ENCODE peak calls at places on chromosome 13, in six cellular contexts. M, P, Y, T, X and F are unnamed samples. For H3K4me1 and H3K27me3, the result is how much of the 10 kb centered on the place peaks cover.

GRCh38 chr13:98476106-98476505 is 100.8 kb downstream of the STK24 start:
- DNase-seq in Y (peak), T (no peak), M (no peak), X (no peak), P (no peak), F (no peak)

GRCh38 chr13:47327856-47328255 is 431.0 kb upstream of the HTR2A start:
- DNase-seq in Y (peak), P (no peak), X (no peak), M (no peak), T (no peak), F (no peak)

GRCh38 chr13:80276371-80277289 is 64.3 kb downstream of the SPRY2 start:
- DNase-seq in X (no peak), M (no peak), P (peak), T (no peak), Y (peak), F (no peak)

GRCh38 chr13:113548778-113549621 is 35.6 kb upstream of the TFDP1 start:
- DNase-seq in P (no peak), X (no peak), Y (no peak), M (no peak), T (no peak), F (no peak)

GRCh38 chr13:35190241-35190640 is 248.2 kb downstream of the NBEA start:
- DNase-seq in X (no peak), M (no peak), T (no peak), Y (no peak), P (no peak), F (no peak)

GRCh38 chr13:100139822-100140221 is 50.9 kb downstream of the PCCA start:
- DNase-seq in T (no peak), X (no peak), P (peak), Y (no peak), M (no peak), F (no peak)

GRCh38 chr13:51523082-51523518 is 61.2 kb upstream of the WDFY2 start:
- DNase-seq in P (peak), M (peak), X (no peak), T (peak), Y (peak), F (no peak)

GRCh38 chr13:37406031-37406430 is 192.5 kb downstream of the POSTN start:
- DNase-seq in P (no peak), Y (no peak), T (no peak), M (no peak), X (no peak), F (no peak)

GRCh38 chr13:30142502-30143211 is 164.7 kb downstream of the KATNAL1 start:
- DNase-seq in X (no peak), T (peak), M (peak), P (peak), Y (peak), F (peak)

GRCh38 chr13:38348890-38349289 is 761 bp upstream of the UFM1 start:
- DNase-seq in X (no peak), Y (no peak), M (no peak), P (peak), T (peak), F (no peak)

GRCh38 chr13:95564091-95564490 is 11.6 kb downstream of the CLDN10 start:
- DNase-seq in Y (peak), P (no peak), X (no peak), M (no peak), T (no peak), F (no peak)

GRCh38 chr13:77832339-77833100 is 86.1 kb downstream of the EDNRB start:
- DNase-seq in M (no peak), T (no peak), X (no peak), P (peak), Y (peak), F (no peak)

GRCh38 chr13:72314210-72314609 is 413.2 kb downstream of the MZT1 start:
- DNase-seq in P (no peak), T (no peak), M (no peak), X (no peak), Y (no peak), F (no peak)

GRCh38 chr13:37068962-37069361 is 9.5 kb upstream of the SUPT20H start:
- DNase-seq in M (no peak), Y (peak), T (no peak), P (peak), X (no peak), F (no peak)

GRCh38 chr13:38223093-38223492 is 126.6 kb upstream of the UFM1 start:
- DNase-seq in T (no peak), P (peak), M (no peak), X (no peak), Y (peak), F (no peak)

GRCh38 chr13:48304132-48304876 is 753 bp downstream of the RB1 start:
- DNase-seq in X (no peak), T (peak), Y (peak), M (no peak), P (peak), F (peak)

GRCh38 chr13:23621316-23621645 is 51.1 kb downstream of the TNFRSF19 start:
- DNase-seq in M (no peak), X (no peak), T (no peak), Y (no peak), P (peak), F (no peak)

GRCh38 chr13:52348081-52348480 is 57.9 kb downstream of the THSD1 start:
- DNase-seq in T (no peak), X (no peak), P (peak), Y (peak), M (no peak), F (no peak)

GRCh38 chr13:39585219-39585618 is 17.8 kb downstream of the LHFPL6 start:
- DNase-seq in M (no peak), X (no peak), Y (no peak), P (no peak), T (no peak), F (no peak)

GRCh38 chr13:27962982-27963381 is 6.1 kb downstream of the CDX2 start:
- DNase-seq in M (no peak), P (no peak), X (no peak), Y (no peak), T (no peak), F (no peak)

GRCh38 chr13:51101636-51102218 is 9.3 kb downstream of the C13orf42 start:
- DNase-seq in X (no peak), Y (no peak), M (no peak), T (no peak), P (no peak), F (no peak)

GRCh38 chr13:42832341-42833153 is 51.2 kb downstream of the FAM216B start:
- DNase-seq in T (no peak), X (no peak), Y (peak), M (peak), P (peak), F (no peak)

GRCh38 chr13:47233734-47234133 is 336.9 kb upstream of the HTR2A start:
- DNase-seq in T (no peak), M (peak), X (no peak), Y (peak), P (no peak), F (no peak)

GRCh38 chr13:55815458-55816033 is 1325.2 kb upstream of the PRR20A start:
- DNase-seq in T (no peak), P (no peak), Y (no peak), X (no peak), M (no peak), F (no peak)

GRCh38 chr13:65784088-65784816 is 1445.9 kb downstream of the PCDH9 start:
- DNase-seq in X (no peak), P (no peak), M (no peak), T (no peak), Y (no peak), F (no peak)

GRCh38 chr13:41746259-41746658 is 214.7 kb downstream of the VWA8 start:
- DNase-seq in Y (peak), X (no peak), P (peak), M (no peak), T (no peak), F (no peak)

GRCh38 chr13:109088101-109088500 is 458.7 kb downstream of the MYO16 start:
- DNase-seq in X (no peak), P (no peak), T (no peak), Y (no peak), M (no peak), F (no peak)

GRCh38 chr13:114081761-114082681 is 50.4 kb downstream of the RASA3 start:
- DNase-seq in X (no peak), P (no peak), Y (no peak), T (peak), M (peak), F (peak)

GRCh38 chr13:112712451-112712881 is 22.6 kb downstream of the ATP11A start:
- DNase-seq in T (no peak), P (no peak), M (peak), Y (no peak), X (no peak), F (no peak)

GRCh38 chr13:30572859-30573275 is 44.9 kb upstream of the USPL1 start:
- DNase-seq in X (no peak), T (no peak), P (peak), Y (peak), M (no peak), F (peak)

GRCh38 chr13:109131698-109132257 is 502.4 kb downstream of the MYO16 start:
- DNase-seq in X (no peak), P (peak), M (no peak), T (no peak), Y (peak), F (no peak)

GRCh38 chr13:94217370-94217769 is 262.1 kb downstream of the DCT start:
- DNase-seq in T (no peak), M (no peak), Y (no peak), X (no peak), P (peak), F (no peak)

GRCh38 chr13:39571502-39572092 is 31.4 kb downstream of the LHFPL6 start:
- DNase-seq in X (no peak), P (no peak), T (no peak), Y (no peak), M (peak), F (no peak)

GRCh38 chr13:51158923-51159322 is 47.8 kb upstream of the C13orf42 start:
- DNase-seq in P (no peak), X (no peak), M (no peak), T (no peak), Y (peak), F (no peak)

GRCh38 chr13:29810145-29810742 is 40.2 kb downstream of the UBL3 start:
- DNase-seq in Y (peak), T (no peak), P (peak), M (no peak), X (no peak), F (no peak)

GRCh38 chr13:42788601-42789000 is 7.2 kb downstream of the FAM216B start:
- DNase-seq in P (no peak), T (no peak), X (no peak), M (no peak), Y (no peak), F (no peak)

GRCh38 chr13:44281252-44282000 is 92.2 kb upstream of the SERP2 start:
- DNase-seq in X (no peak), T (no peak), Y (no peak), P (no peak), M (no peak), F (no peak)

GRCh38 chr13:44277459-44277858 is 96.2 kb upstream of the SERP2 start:
- DNase-seq in P (no peak), T (no peak), X (no peak), Y (no peak), M (no peak), F (no peak)

GRCh38 chr13:44278164-44278563 is 95.5 kb upstream of the SERP2 start:
- DNase-seq in X (no peak), Y (no peak), T (no peak), P (no peak), M (no peak), F (peak)

GRCh38 chr13:44283598-44283997 is 90.0 kb upstream of the SERP2 start:
- DNase-seq in P (no peak), Y (no peak), T (no peak), M (no peak), X (no peak), F (no peak)

GRCh38 chr13:44280461-44280860 is 93.2 kb upstream of the SERP2 start:
- DNase-seq in Y (no peak), M (no peak), P (peak), T (no peak), X (no peak), F (no peak)
- H3K4me1 ChIP-seq in Y (under half), M (under half), P (under half), T (under half), X (under half), F (under half)

GRCh38 chr13:111665691-111666095 is 345.3 kb downstream of the TEX29 start:
- DNase-seq in M (no peak), Y (no peak), P (no peak), T (no peak), X (no peak), F (no peak)
- H3K4me3 ChIP-seq in M (no peak), Y (no peak), P (no peak), T (no peak), X (no peak), F (no peak)

GRCh38 chr13:86559915-86560314 is 760.7 kb upstream of the SLITRK6 start:
- DNase-seq in T (no peak), Y (no peak), M (no peak), X (no peak), P (no peak), F (no peak)
- H3K27me3 ChIP-seq in T (under half), Y (under half), M (under half), X (under half), P (under half), F (under half)

DNA sequence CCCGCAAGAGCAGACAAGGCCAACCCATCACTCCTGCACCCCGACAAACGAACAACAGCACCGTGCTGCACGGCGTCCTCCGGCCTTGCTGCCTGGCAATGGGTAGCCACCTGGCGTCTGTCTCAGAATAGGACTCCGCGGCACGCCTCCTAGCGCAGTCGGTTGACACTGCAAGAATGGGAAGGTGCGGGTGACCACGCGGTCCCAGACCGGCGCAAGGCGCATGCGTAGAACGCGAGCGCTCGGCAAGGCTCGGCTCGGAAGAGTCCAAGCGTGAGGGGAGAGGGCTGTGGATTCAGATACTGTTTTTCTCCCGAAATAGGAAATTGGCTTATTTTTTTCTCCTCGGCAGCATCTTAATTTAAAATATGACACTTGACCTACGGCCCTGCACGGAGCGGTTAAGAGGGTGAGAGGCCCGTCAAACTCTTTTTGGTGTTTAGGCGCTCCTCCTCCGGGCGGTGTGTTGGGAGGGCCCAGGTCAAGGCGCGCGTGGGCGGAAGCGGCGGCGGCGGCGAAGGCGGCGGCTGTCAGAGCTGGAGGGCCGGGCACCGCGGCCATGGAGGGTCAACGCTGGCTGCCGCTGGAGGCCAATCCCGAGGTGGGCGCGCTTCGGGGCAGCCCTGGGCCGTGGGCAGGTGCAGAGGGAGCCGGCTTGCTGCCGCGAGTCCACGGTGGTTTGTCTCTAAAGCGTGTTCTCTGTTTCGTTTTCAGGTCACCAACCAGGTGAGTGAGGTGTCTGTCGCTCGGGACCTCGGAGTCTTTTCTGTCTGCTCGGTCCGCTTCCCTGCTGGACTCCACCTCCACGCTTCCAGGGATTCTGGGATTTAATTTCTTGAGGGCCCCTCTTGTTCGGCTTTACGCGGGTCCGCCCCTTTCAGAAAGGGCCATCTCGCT is at the start of gene UCHL3:
- DNase-seq in Y (peak), M (peak), P (peak), T (peak), X (peak), F (peak)
- H3K4me1 ChIP-seq in Y (under half), M (under half), P (under half), T (half or more), X (under half), F (under half)

DNA sequence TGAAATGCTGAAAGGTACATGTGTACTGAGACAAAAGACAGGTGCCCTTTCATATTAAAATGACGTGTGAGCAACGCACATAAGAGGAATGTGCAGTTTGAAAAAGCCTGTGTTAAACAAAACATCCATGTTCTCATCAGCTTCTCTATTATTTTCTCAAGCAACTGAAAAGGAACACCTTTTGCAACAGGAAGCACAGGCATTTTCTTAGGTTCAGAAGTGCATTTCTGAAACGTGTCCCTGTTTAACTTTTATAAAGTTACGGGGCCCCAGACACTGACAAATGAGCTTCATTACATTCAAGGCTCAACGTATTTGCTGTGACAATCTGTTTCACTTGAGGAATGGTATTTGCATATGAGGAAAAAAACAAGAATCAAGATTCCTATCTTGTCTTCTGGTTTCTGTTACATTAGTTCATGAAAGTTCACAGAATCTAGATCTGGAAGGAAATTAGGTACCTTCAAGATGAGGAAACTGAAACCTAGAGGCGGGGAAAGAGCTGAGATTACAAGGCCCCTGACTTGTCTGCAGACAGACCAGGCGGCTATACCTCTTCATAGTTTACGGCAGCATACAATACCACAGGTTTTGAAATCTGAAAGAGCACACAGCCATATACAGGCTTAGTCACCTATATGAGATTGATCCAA is 431.7 kb downstream of the KLF12 start:
- DNase-seq in Y (no peak), P (no peak), T (no peak), X (no peak), M (no peak), F (no peak)
- H3K4me3 ChIP-seq in Y (no peak), P (no peak), T (no peak), X (no peak), M (no peak), F (no peak)

GRCh38 chr13:20197361-20197834 is 4.7 kb upstream of the GJB2 start:
- DNase-seq in T (no peak), M (no peak), X (no peak), P (peak), Y (peak), F (no peak)
- H3K27me3 ChIP-seq in T (under half), M (under half), X (under half), P (half or more), Y (half or more), F (under half)